ENCODE peak calls at places on chromosomes 1 and 21, in four cellular contexts. J is IMR-90, D is neuronal stem cell, T is mesenchymal stem cell. Z is an unnamed sample.

GRCh38 chr1:53552981-53553733 is 94.0 kb downstream of the DMRTB1 start:
- DNase-seq in D (no peak), T (no peak), J (peak), Z (no peak)

GRCh38 chr1:219659682-219660081 is 46.8 kb upstream of the ZC3H11B start:
- DNase-seq in D (no peak), T (peak), J (peak), Z (peak)

GRCh38 chr1:27570383-27570755 is 33.6 kb downstream of the AHDC1 start:
- DNase-seq in D (no peak), J (no peak), T (no peak), Z (peak)

GRCh38 chr1:53448241-53448841 is 10.9 kb upstream of the DMRTB1 start:
- DNase-seq in J (no peak), T (no peak), D (no peak), Z (peak)

GRCh38 chr1:2604156-2604853 is 17.7 kb downstream of the PRXL2B start:
- DNase-seq in J (no peak), T (no peak), D (no peak), Z (no peak)

GRCh38 chr1:44284184-44284583 is 70.9 kb downstream of the ERI3 start:
- DNase-seq in T (no peak), J (no peak), D (no peak), Z (no peak)

GRCh38 chr1:235648954-235649721 is 446 bp downstream of the GNG4 start:
- DNase-seq in D (peak), T (peak), J (peak), Z (peak)

GRCh38 chr21:31505975-31506374 is 153.5 kb upstream of the SOD1 start:
- DNase-seq in D (no peak), J (no peak), T (no peak), Z (no peak)

GRCh38 chr1:203135636-203136305 is 8.2 kb downstream of the ADORA1 start:
- DNase-seq in D (no peak), J (no peak), T (no peak), Z (peak)

GRCh38 chr1:66945316-66945715 is 20.5 kb downstream of the MIER1 start:
- DNase-seq in J (no peak), T (no peak), D (no peak), Z (no peak)

GRCh38 chr1:220906561-220907334 is 27.5 kb downstream of the HLX start:
- DNase-seq in D (no peak), T (no peak), J (peak), Z (no peak)

GRCh38 chr1:1144122-1144842 is 28.4 kb upstream of the C1orf159 start:
- DNase-seq in J (no peak), D (no peak), T (no peak), Z (no peak)

GRCh38 chr1:43992232-43992995 is 1.0 kb downstream of the CCDC24 start:
- DNase-seq in J (no peak), D (no peak), T (no peak), Z (no peak)

GRCh38 chr1:6587261-6588005 is 7.6 kb downstream of the ZBTB48 start:
- DNase-seq in J (no peak), T (no peak), D (no peak), Z (no peak)

GRCh38 chr1:67524143-67525052 is 94.2 kb upstream of the SERBP1 start:
- DNase-seq in D (no peak), T (no peak), J (no peak), Z (peak)

GRCh38 chr1:183178490-183178889 is 7.6 kb upstream of the LAMC2 start:
- DNase-seq in T (no peak), D (no peak), J (no peak), Z (no peak)

GRCh38 chr1:153515504-153516394 is 20.0 kb downstream of the S100A6 start:
- DNase-seq in D (no peak), T (no peak), J (no peak), Z (no peak)

GRCh38 chr1:31627930-31628421 is 10.5 kb downstream of the HCRTR1 start:
- DNase-seq in D (no peak), T (no peak), J (no peak), Z (no peak)

GRCh38 chr1:161427733-161428516 is 60.2 kb upstream of the CFAP126 start:
- DNase-seq in D (no peak), J (peak), T (peak), Z (peak)

GRCh38 chr21:15054089-15054488 is 10.7 kb downstream of the NRIP1 start:
- DNase-seq in D (no peak), J (no peak), T (no peak), Z (no peak)

GRCh38 chr1:18657436-18658179 is 27.0 kb downstream of the PAX7 start:
- DNase-seq in D (no peak), J (no peak), T (no peak), Z (no peak)

GRCh38 chr21:34836103-34836932 is 167.5 kb downstream of the CLIC6 start:
- DNase-seq in D (no peak), T (peak), J (peak), Z (no peak)

GRCh38 chr1:156815307-156815826 is 1.3 kb downstream of the SH2D2A start:
- DNase-seq in J (peak), D (no peak), T (peak), Z (peak)

GRCh38 chr1:51750729-51751128 is 127.8 kb downstream of the NRDC start:
- DNase-seq in D (no peak), J (peak), T (peak), Z (no peak)

GRCh38 chr21:36980280-36981048 is 14.0 kb upstream of the HLCS start:
- DNase-seq in D (no peak), T (peak), J (no peak), Z (no peak)

GRCh38 chr1:157696966-157697628 is 3.5 kb downstream of the FCRL3 start:
- DNase-seq in D (no peak), T (no peak), J (no peak), Z (no peak)

DNA sequence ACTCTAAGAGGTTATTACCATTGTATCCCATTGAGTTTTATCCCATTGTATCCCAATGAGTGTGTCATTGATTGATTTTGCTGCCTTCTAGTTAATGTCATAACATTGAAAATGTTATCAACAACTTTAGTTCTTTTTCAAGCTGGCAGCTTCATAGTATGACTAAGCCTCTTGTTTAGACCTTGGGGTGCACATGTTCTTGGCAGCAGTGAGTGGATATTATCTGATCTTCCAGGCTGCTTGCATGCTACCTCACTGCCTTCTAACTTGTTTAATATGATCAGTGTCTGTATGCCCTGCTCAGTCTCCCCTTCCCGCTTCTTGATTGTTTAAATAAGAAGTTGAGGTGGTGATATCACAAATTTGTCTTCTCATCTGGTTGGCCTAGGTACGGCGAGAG is 24.6 kb downstream of the NTPCR start:
- DNase-seq in D (no peak), J (peak), T (peak), Z (no peak)
- H3K4me3 ChIP-seq in D (no peak), J (no peak), T (peak), Z (no peak)

DNA sequence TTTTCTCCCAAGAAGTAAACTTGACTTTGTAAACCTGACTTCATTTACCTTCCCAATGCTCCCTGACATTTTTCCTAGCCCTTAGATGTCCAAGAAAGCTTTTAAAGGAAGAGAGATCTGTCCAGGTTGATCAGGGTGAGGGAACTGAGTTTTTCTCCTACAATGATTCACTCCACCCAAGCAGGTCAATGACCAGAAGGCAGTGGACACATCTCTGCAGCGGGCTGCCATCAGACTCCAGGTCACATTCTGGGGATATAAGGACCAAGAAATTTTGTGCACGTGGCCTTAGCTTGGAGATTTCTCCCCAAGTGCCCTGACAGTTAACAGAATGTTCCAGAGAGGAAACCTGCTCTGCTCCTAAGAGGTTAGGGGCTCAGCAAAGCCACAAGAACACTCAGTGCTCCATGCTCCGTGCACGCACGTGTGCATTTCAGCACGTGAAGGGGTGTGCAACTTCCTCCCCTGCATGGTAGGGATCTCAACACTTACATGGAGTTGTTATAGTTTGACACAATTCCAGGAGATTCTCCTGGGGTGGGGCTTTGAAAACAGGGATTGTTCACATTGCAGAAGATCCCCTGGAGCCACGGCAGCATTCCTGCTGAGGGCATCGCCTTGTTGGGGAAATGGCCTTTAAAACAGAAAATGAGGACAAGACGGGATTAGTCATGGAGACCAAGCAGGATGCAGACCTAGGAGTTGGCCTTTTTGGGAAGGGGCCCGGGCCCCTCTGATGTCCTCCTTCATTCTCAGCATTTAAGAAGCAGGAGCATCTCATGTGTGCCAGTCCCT is 9.8 kb downstream of the ABCA4 start:
- DNase-seq in J (no peak), D (no peak), T (no peak), Z (no peak)
- H3K18ac ChIP-seq in J (no peak), D (peak), T (no peak), Z (no peak)

GRCh38 chr1:234535208-234535607 is 56.2 kb upstream of the TARBP1 start:
- DNase-seq in T (no peak), J (no peak), D (no peak), Z (no peak)
- H3K4me3 ChIP-seq in T (peak), J (no peak), D (no peak), Z (no peak)

DNA sequence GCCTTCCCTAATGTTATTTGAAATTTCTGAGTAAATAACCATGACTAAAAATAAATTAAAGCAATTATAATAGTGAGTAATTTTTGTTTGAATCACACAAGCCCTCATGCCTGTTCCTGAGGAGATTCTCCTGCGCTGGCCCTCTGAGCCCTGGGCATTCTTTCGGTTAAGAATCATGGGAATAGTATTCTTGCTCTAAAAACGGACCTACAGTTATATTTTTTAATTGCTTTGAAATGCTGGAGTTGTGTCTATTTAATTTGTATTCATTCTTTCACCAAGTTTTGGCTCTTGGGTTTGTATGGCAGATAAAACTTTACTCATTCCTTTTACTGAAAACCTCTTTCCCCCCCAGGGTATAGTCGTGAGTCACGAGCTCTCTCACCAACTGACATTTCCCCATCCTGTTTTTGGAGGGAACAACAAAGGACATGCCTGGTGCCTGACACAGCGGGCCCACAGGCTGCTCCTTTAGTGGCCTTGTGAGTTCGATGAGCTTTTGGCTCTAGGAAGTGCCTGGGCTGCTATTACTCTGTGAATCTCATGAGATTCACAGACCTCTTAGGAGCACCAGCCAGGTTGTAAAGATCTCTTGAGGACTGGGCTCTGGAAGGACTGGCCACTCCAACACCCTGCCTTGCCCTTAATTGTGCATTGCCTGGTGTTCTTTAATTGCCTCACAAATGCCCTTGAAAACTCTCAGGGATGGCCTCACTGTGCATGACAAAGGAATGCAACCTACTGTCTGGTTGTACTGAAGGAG is 58.6 kb downstream of the DDR2 start:
- DNase-seq in J (peak), D (no peak), T (peak), Z (peak)
- H3K18ac ChIP-seq in J (peak), D (no peak), T (peak), Z (no peak)

GRCh38 chr1:245718123-245718522 is 563.3 kb downstream of the KIF26B start:
- DNase-seq in J (no peak), T (no peak), D (no peak), Z (no peak)

GRCh38 chr1:245715970-245716369 is 561.2 kb downstream of the KIF26B start:
- DNase-seq in D (no peak), T (peak), J (peak), Z (no peak)

GRCh38 chr1:245717611-245718010 is 562.8 kb downstream of the KIF26B start:
- DNase-seq in D (no peak), J (no peak), T (no peak), Z (no peak)

GRCh38 chr1:245716561-245716960 is 561.8 kb downstream of the KIF26B start:
- DNase-seq in T (no peak), D (no peak), J (no peak), Z (no peak)

GRCh38 chr1:245715291-245715701 is 560.5 kb downstream of the KIF26B start:
- DNase-seq in J (peak), T (peak), D (no peak), Z (no peak)
- H3K4me3 ChIP-seq in J (no peak), T (no peak), D (no peak), Z (no peak)

GRCh38 chr1:23019851-23020625 is 770 bp downstream of the KDM1A start:
- DNase-seq in T (peak), D (peak), J (peak), Z (peak)

GRCh38 chr1:23020731-23021130 is 1.5 kb downstream of the KDM1A start:
- DNase-seq in T (peak), D (no peak), J (no peak), Z (peak)

GRCh38 chr1:23021834-23022233 is 2.6 kb downstream of the KDM1A start:
- DNase-seq in D (no peak), J (no peak), T (no peak), Z (no peak)

GRCh38 chr1:23019094-23019850 is at the start of gene KDM1A:
- DNase-seq in J (peak), D (peak), T (peak), Z (peak)

GRCh38 chr1:23018661-23019093 is 591 bp upstream of the KDM1A start:
- DNase-seq in J (no peak), T (no peak), D (no peak), Z (no peak)
- H3K18ac ChIP-seq in J (peak), T (no peak), D (no peak), Z (peak)

GRCh38 chr1:218347316-218347712 is 2.2 kb downstream of the TGFB2 start:
- DNase-seq in D (no peak), T (peak), J (peak), Z (peak)
- H3K4me3 ChIP-seq in D (peak), T (peak), J (peak), Z (no peak)

GRCh38 chr1:106753069-106753468 is 303.4 kb upstream of the PRMT6 start:
- DNase-seq in J (no peak), D (no peak), T (no peak), Z (no peak)
- H3K18ac ChIP-seq in J (no peak), D (no peak), T (no peak), Z (no peak)